ENCODE peak calls at places on chromosomes 1 and 21, in seven cellular contexts. G, V, P, R, Y, S and W are unnamed samples.

GRCh38 chr1:244315996-244316395 is 135.7 kb downstream of the ADSS2 start:
- DNase-seq in V (no peak), S (no peak), R (no peak), P (no peak), G (no peak), Y (no peak), W (no peak)

GRCh38 chr1:62337785-62338631 is 18.8 kb upstream of the KANK4 start:
- DNase-seq in Y (peak; percentile 17), R (no peak), S (no peak), V (no peak), G (no peak), P (no peak), W (no peak)

GRCh38 chr1:54273837-54274192 is 73.8 kb downstream of the MRPL37 start:
- DNase-seq in R (no peak), V (peak; percentile 58), S (no peak), Y (no peak), P (no peak), G (no peak), W (no peak)

GRCh38 chr21:35150562-35151226 is 101.6 kb upstream of the RUNX1 start:
- DNase-seq in R (no peak), Y (no peak), S (no peak), P (no peak), V (no peak), G (peak; percentile 81), W (no peak)

GRCh38 chr1:235067396-235068154 is 61.1 kb downstream of the TOMM20 start:
- DNase-seq in G (peak; percentile 100), V (peak; percentile 90), S (no peak), Y (peak; percentile 93), R (no peak), P (no peak), W (peak; percentile 89)

GRCh38 chr1:219296430-219296850 is 122.8 kb downstream of the LYPLAL1 start:
- DNase-seq in P (no peak), G (no peak), Y (no peak), V (no peak), S (no peak), R (no peak), W (no peak)

GRCh38 chr1:109906160-109906838 is 4.3 kb upstream of the CSF1 start:
- DNase-seq in G (no peak), P (peak; percentile 50), S (peak; percentile 81), V (no peak), Y (no peak), R (peak; percentile 75), W (no peak)

GRCh38 chr1:229070168-229070567 is 200.7 kb upstream of the RAB4A start:
- DNase-seq in Y (peak; percentile 89), G (peak; percentile 87), S (no peak), R (no peak), P (no peak), V (peak; percentile 74), W (peak; percentile 88)

GRCh38 chr1:8822383-8823294 is 5.2 kb upstream of the RERE start:
- DNase-seq in G (peak; percentile 80), R (no peak), Y (no peak), V (no peak), P (no peak), S (peak; percentile 24), W (no peak)

GRCh38 chr1:235633220-235633540 is 16.4 kb downstream of the GNG4 start:
- DNase-seq in P (no peak), Y (no peak), G (no peak), V (no peak), R (no peak), S (peak; percentile 31), W (no peak)

GRCh38 chr1:78792756-78793155 is 143.1 kb downstream of the IFI44 start:
- DNase-seq in G (no peak), S (no peak), P (no peak), R (no peak), V (no peak), Y (no peak), W (no peak)

GRCh38 chr21:33640697-33641338 is 723 bp downstream of the CRYZL1 start:
- DNase-seq in G (no peak), V (no peak), Y (no peak), R (peak; percentile 14), S (no peak), P (no peak), W (no peak)

GRCh38 chr1:167770127-167770526 is 48.3 kb downstream of the MPZL1 start:
- DNase-seq in V (no peak), S (no peak), G (no peak), Y (no peak), P (no peak), R (no peak), W (no peak)

GRCh38 chr1:25815208-25816111 is 4.3 kb upstream of the MTFR1L start:
- DNase-seq in R (no peak), S (peak; percentile 49), P (no peak), Y (no peak), G (no peak), V (no peak), W (peak; percentile 41)

GRCh38 chr21:26918318-26919065 is 48.4 kb downstream of the ADAMTS5 start:
- DNase-seq in P (no peak), G (no peak), Y (no peak), S (no peak), V (no peak), R (no peak), W (no peak)

GRCh38 chr1:67749844-67750689 is 65.1 kb downstream of the GADD45A start:
- DNase-seq in R (no peak), S (no peak), Y (peak; percentile 44), P (no peak), G (peak; percentile 97), V (no peak), W (no peak)

GRCh38 chr1:160679893-160680292 is 31.7 kb downstream of the CD48 start:
- DNase-seq in Y (no peak), S (no peak), V (no peak), G (no peak), P (no peak), R (no peak), W (no peak)

GRCh38 chr1:226296911-226297310 is 12.1 kb downstream of the LIN9 start:
- DNase-seq in S (no peak), R (no peak), Y (no peak), G (no peak), V (no peak), P (no peak), W (no peak)

GRCh38 chr1:3050603-3051002 is 18.4 kb upstream of the PRDM16 start:
- DNase-seq in R (no peak), Y (no peak), V (no peak), G (no peak), S (peak; percentile 45), P (no peak), W (no peak)

GRCh38 chr1:37762516-37762915 is 2.4 kb downstream of the EPHA10 start:
- DNase-seq in Y (no peak), R (no peak), S (no peak), V (no peak), P (no peak), G (no peak), W (no peak)

GRCh38 chr1:194830387-194830786 is 1644.0 kb upstream of the B3GALT2 start:
- DNase-seq in S (no peak), V (no peak), Y (no peak), P (no peak), R (no peak), G (no peak), W (no peak)

GRCh38 chr1:112143871-112144441 is 154.5 kb upstream of the KCND3 start:
- DNase-seq in P (no peak), Y (no peak), G (no peak), S (no peak), R (no peak), V (no peak), W (no peak)

GRCh38 chr1:245735831-245736530 is 581.2 kb downstream of the KIF26B start:
- DNase-seq in Y (no peak), P (no peak), V (no peak), R (no peak), S (no peak), G (no peak), W (no peak)

GRCh38 chr1:26164036-26164927 is 4.5 kb downstream of the C1orf232 start:
- DNase-seq in P (peak; percentile 72), V (peak; percentile 45), G (no peak), S (peak; percentile 82), Y (no peak), R (peak; percentile 50), W (no peak)

GRCh38 chr1:169240449-169241242 is 127.0 kb downstream of the NME7 start:
- DNase-seq in S (no peak), V (no peak), Y (no peak), P (no peak), R (no peak), G (peak; percentile 52), W (no peak)

GRCh38 chr21:41884501-41885030 is 5.4 kb upstream of the PRDM15 start:
- DNase-seq in S (no peak), V (no peak), G (no peak), Y (no peak), P (no peak), R (no peak), W (no peak)

GRCh38 chr1:48943826-48944225 is 167.1 kb upstream of the BEND5 start:
- DNase-seq in R (no peak), V (no peak), P (no peak), G (peak; percentile 2), S (no peak), Y (no peak), W (no peak)

GRCh38 chr1:195122497-195122896 is 1485.7 kb downstream of the KCNT2 start:
- DNase-seq in V (no peak), Y (no peak), S (no peak), P (no peak), R (no peak), G (no peak), W (no peak)

GRCh38 chr1:227543283-227544066 is 19.9 kb upstream of the ZNF678 start:
- DNase-seq in Y (no peak), R (no peak), S (peak; percentile 60), P (no peak), V (no peak), G (no peak), W (no peak)

GRCh38 chr1:214234635-214235025 is 46.3 kb upstream of the SMYD2 start:
- DNase-seq in R (no peak), Y (no peak), P (no peak), G (no peak), S (no peak), V (no peak), W (no peak)

GRCh38 chr21:29333355-29333746 is 34.6 kb downstream of the BACH1 start:
- DNase-seq in Y (no peak), P (no peak), R (no peak), V (no peak), G (no peak), S (no peak), W (no peak)

GRCh38 chr1:79422726-79423125 is 416.2 kb upstream of the ADGRL4 start:
- DNase-seq in G (peak; percentile 33), Y (no peak), S (no peak), V (no peak), P (no peak), R (no peak), W (no peak)